ENCODE peak calls at places on chromosome 12, in eight cellular contexts. S is SJSA1, Y is psoas muscle, K is cardiac muscle cell, G is tibial artery, N is OCI-LY7, F is ovary, Q is MG63. J is an unnamed sample.

GRCh38 chr12:71958993-71959588 is 20.4 kb downstream of the TPH2 start:
- DNase-seq in S (no peak), Y (no peak), K (no peak), G (no peak), N (no peak), F (no peak), Q (no peak), J (no peak)

GRCh38 chr12:105935106-105935505 is 203.6 kb downstream of the NUAK1 start:
- DNase-seq in S (peak; percentile 52), Y (no peak), K (no peak), G (no peak), N (no peak), F (no peak), Q (no peak), J (no peak)

GRCh38 chr12:14913381-14913781 is 25.0 kb downstream of the ERP27 start:
- DNase-seq in S (no peak), Y (no peak), K (no peak), G (no peak), N (no peak), F (no peak), Q (no peak), J (no peak)

GRCh38 chr12:63900922-63901793 is 56.7 kb downstream of the SRGAP1 start:
- DNase-seq in S (no peak), Y (no peak), K (no peak), G (no peak), N (no peak), F (no peak), Q (no peak), J (no peak)

GRCh38 chr12:50984899-50985298 is 32.6 kb downstream of the HIGD1C start:
- DNase-seq in S (no peak), Y (no peak), K (no peak), G (no peak), N (no peak), F (no peak), Q (no peak), J (no peak)

GRCh38 chr12:105221588-105222325 is 14.2 kb downstream of the APPL2 start:
- DNase-seq in S (peak; percentile 89), Y (no peak), K (no peak), G (no peak), N (no peak), F (no peak), Q (no peak), J (no peak)

GRCh38 chr12:51361419-51362016 is 15.0 kb upstream of the CELA1 start:
- DNase-seq in S (no peak), Y (no peak), K (no peak), G (no peak), N (no peak), F (no peak), Q (no peak), J (no peak)

GRCh38 chr12:12461923-12462315 is 100.7 kb downstream of the DUSP16 start:
- DNase-seq in S (no peak), Y (no peak), K (no peak), G (no peak), N (no peak), F (no peak), Q (no peak), J (no peak)

GRCh38 chr12:113314121-113314529 is 20.8 kb downstream of the SLC8B1 start:
- DNase-seq in S (peak; percentile 82), Y (no peak), K (no peak), G (no peak), N (no peak), F (no peak), Q (no peak), J (no peak)

GRCh38 chr12:6326316-6326959 is 15.4 kb downstream of the TNFRSF1A start:
- DNase-seq in S (no peak), Y (peak; percentile 58), K (peak; percentile 80), G (no peak), N (peak; percentile 51), F (peak; percentile 77), Q (no peak), J (no peak)

GRCh38 chr12:132955933-132956725 is at the start of gene ZNF605:
- DNase-seq in S (peak; percentile 57), Y (peak; percentile 91), K (peak; percentile 92), G (peak; percentile 91), N (peak; percentile 89), F (peak; percentile 92), Q (peak; percentile 89), J (peak; percentile 88)

GRCh38 chr12:63064080-63064479 is 86.9 kb downstream of the AVPR1A start:
- DNase-seq in S (no peak), Y (no peak), K (no peak), G (no peak), N (no peak), F (no peak), Q (no peak), J (no peak)

GRCh38 chr12:57090924-57091632 is 2.2 kb downstream of the NAB2 start:
- DNase-seq in S (no peak), Y (peak; percentile 50), K (no peak), G (peak; percentile 86), N (no peak), F (peak; percentile 60), Q (no peak), J (peak; percentile 36)
- H3K4me3 ChIP-seq in S (no peak overlapping the region), Y (peak overlapping the region; percentile 84), K (no peak overlapping the region), G (peak overlapping the region; percentile 98), N (no peak overlapping the region), F (peak overlapping the region; percentile 67), Q (peak overlapping the region; percentile 93), J (peak overlapping the region; percentile 53)

GRCh38 chr12:131803995-131804521 is 24.1 kb upstream of the MMP17 start:
- DNase-seq in S (no peak), Y (no peak), K (no peak), G (no peak), N (no peak), F (peak; percentile 64), Q (peak; percentile 45), J (no peak)
- H3K4me3 ChIP-seq in S (no peak overlapping the region), Y (no peak overlapping the region), K (no peak overlapping the region), G (no peak overlapping the region), N (no peak overlapping the region), F (no peak overlapping the region), Q (no peak overlapping the region), J (no peak overlapping the region)

GRCh38 chr12:120006248-120006975 is 17.4 kb downstream of the BICDL1 start:
- DNase-seq in S (no peak), Y (no peak), K (no peak), G (no peak), N (no peak), F (no peak), Q (no peak), J (no peak)
- H3K4me3 ChIP-seq in S (no peak overlapping the region), Y (no peak overlapping the region), K (no peak overlapping the region), G (no peak overlapping the region), N (no peak overlapping the region), F (no peak overlapping the region), Q (no peak overlapping the region), J (no peak overlapping the region)

GRCh38 chr12:108664338-108665258 is 30.9 kb upstream of the SELPLG start:
- DNase-seq in S (peak; percentile 83), Y (peak; percentile 75), K (peak; percentile 86), G (peak; percentile 94), N (peak; percentile 92), F (peak; percentile 77), Q (peak; percentile 78), J (peak; percentile 90)
- H3K4me3 ChIP-seq in S (no peak overlapping the region), Y (no peak overlapping the region), K (no peak overlapping the region), G (peak overlapping the region; percentile 20), N (peak overlapping the region; percentile 46), F (no peak overlapping the region), Q (no peak overlapping the region), J (no peak overlapping the region)

DNA sequence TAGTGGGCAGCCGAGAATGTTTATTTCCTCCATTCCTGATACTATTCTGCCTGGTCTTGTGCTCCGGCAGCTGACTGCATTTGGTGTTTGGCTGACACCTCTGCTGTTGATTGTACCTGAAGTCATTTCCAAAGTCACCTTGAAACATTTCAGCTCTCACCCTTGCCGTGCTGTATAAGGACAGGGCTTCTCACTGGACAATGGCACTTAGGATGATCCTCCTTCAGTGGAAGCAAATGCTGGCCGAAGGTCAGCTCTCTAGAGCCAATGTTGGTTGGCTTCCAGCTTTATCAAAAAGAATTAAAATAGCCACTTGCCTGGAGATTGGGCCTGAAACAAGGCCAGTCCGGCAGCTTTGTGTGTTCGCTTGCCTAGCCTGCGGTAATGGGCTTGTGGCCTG is 44.0 kb downstream of the ACACB start:
- DNase-seq in S (no peak), Y (no peak), K (peak; percentile 3), G (no peak), N (no peak), F (no peak), Q (no peak), J (peak; percentile 64)
- H3K4me3 ChIP-seq in S (no peak overlapping the region), Y (no peak overlapping the region), K (no peak overlapping the region), G (no peak overlapping the region), N (no peak overlapping the region), F (no peak overlapping the region), Q (no peak overlapping the region), J (no peak overlapping the region)

J was measured in adrenal gland.